ENCODE peak calls at places on chromosomes 16 and 17, in seven cellular contexts. I is BE2C; E is T-helper 9 cell; S is RPMI7951; Z is NCI-H2171 treated with DMSO at 0.1 percent for 48 hours; L is Daoy; Y is CD4-positive, alpha-beta memory T cell. J is an unnamed sample.

GRCh38 chr16:18945233-18945632 is 19.0 kb upstream of the SMG1 start:
- DNase-seq in E (no peak), Z (no peak), Y (no peak), S (no peak), I (no peak), L (no peak), J (no peak)

GRCh38 chr17:44438634-44439033 is 49.2 kb upstream of the ITGA2B start:
- DNase-seq in L (no peak), S (no peak), Y (no peak), E (no peak), Z (no peak), I (no peak), J (no peak)

GRCh38 chr17:57600092-57600491 is 145.0 kb downstream of the CCDC182 start:
- DNase-seq in Y (peak), S (no peak), L (no peak), Z (no peak), I (no peak), E (no peak), J (no peak)

GRCh38 chr16:19166500-19166899 is 1.5 kb upstream of the SYT17 start:
- DNase-seq in E (no peak), I (no peak), S (no peak), Z (no peak), L (no peak), Y (no peak), J (no peak)

GRCh38 chr16:15866451-15866850 is 9.6 kb upstream of the MYH11 start:
- DNase-seq in L (no peak), Y (no peak), E (no peak), Z (no peak), S (no peak), I (no peak), J (no peak)

GRCh38 chr17:42900460-42901331 is at the start of gene G6PC1:
- DNase-seq in I (no peak), S (no peak), E (no peak), L (no peak), Z (no peak), Y (no peak), J (no peak)

GRCh38 chr17:74130841-74131240 is 72.6 kb upstream of the RPL38 start:
- DNase-seq in Z (no peak), L (no peak), S (no peak), I (no peak), Y (no peak), E (no peak), J (no peak)

GRCh38 chr17:58504826-58505351 is 9.5 kb downstream of the MTMR4 start:
- DNase-seq in I (no peak), Y (no peak), Z (no peak), L (no peak), E (no peak), S (no peak), J (no peak)

GRCh38 chr17:73210002-73210678 is 17.3 kb downstream of the COG1 start:
- DNase-seq in E (no peak), I (no peak), L (no peak), Z (peak), S (no peak), Y (peak), J (no peak)

GRCh38 chr16:67668495-67669157 is 2.0 kb downstream of the C16orf86 start:
- DNase-seq in S (no peak), E (no peak), Y (no peak), Z (no peak), L (no peak), I (peak), J (no peak)

GRCh38 chr17:13153036-13153435 is 135.2 kb upstream of the ELAC2 start:
- DNase-seq in Z (no peak), L (no peak), I (no peak), S (no peak), Y (no peak), E (no peak), J (no peak)

GRCh38 chr16:29310852-29311314 is 95.6 kb downstream of the NPIPB11 start:
- DNase-seq in I (no peak), E (no peak), S (no peak), Y (no peak), Z (no peak), L (no peak), J (no peak)

GRCh38 chr16:8751481-8752311 is 45.7 kb downstream of the TMEM186 start:
- DNase-seq in L (peak), E (no peak), Y (no peak), I (no peak), S (peak), Z (no peak), J (peak)

GRCh38 chr17:73304971-73305786 is 6.6 kb downstream of the CDC42EP4 start:
- DNase-seq in Z (peak), L (peak), S (peak), I (peak), Y (no peak), E (no peak), J (peak)

GRCh38 chr16:57982345-57982744 is 11.4 kb upstream of the CNGB1 start:
- DNase-seq in S (no peak), I (no peak), Y (no peak), L (no peak), E (no peak), Z (no peak), J (no peak)

GRCh38 chr17:39661744-39662541 is 3.2 kb upstream of the TCAP start:
- DNase-seq in I (no peak), S (no peak), L (no peak), Z (no peak), Y (no peak), E (no peak), J (no peak)

GRCh38 chr16:23597003-23597756 is 1.1 kb upstream of the NDUFAB1 start:
- DNase-seq in I (peak), E (no peak), S (peak), Y (no peak), L (peak), Z (peak), J (peak)

GRCh38 chr16:55100100-55100499 is 169.4 kb downstream of the IRX5 start:
- DNase-seq in I (no peak), Z (no peak), S (no peak), L (no peak), Y (no peak), E (no peak), J (no peak)

GRCh38 chr16:57632568-57632967 is 4.1 kb downstream of the ADGRG1 start:
- DNase-seq in Y (no peak), S (peak), L (peak), I (no peak), E (no peak), Z (no peak), J (peak)

J was measured in SW480.